ENCODE peak calls at places on chromosomes 16 and 17, in nine cellular contexts. T is mesothelial cell of epicardium, Y is natural killer cell, I is lung, F is C1 segment of cervical spinal cord, P is cardiac septum, J is neural progenitor cell, W is non-pigmented ciliary epithelial cell, K is AG20443. B is an unnamed sample.

GRCh38 chr16:23699100-23699499 is 13.9 kb downstream of the ERN2 start:
- DNase-seq in T (no peak), Y (no peak), I (peak), F (no peak), P (no peak), J (no peak), W (no peak), K (no peak), B (no peak)

GRCh38 chr17:4189280-4189679 is 46.3 kb downstream of the CYB5D2 start:
- DNase-seq in T (no peak), Y (no peak), I (no peak), F (no peak), P (no peak), J (no peak), W (no peak), K (no peak), B (no peak)

GRCh38 chr17:70366421-70366820 is 197.1 kb downstream of the KCNJ2 start:
- DNase-seq in T (no peak), Y (no peak), I (no peak), F (no peak), P (no peak), J (no peak), W (no peak), K (no peak), B (no peak)

GRCh38 chr17:42677921-42678781 is 1.4 kb upstream of the PLEKHH3 start:
- DNase-seq in T (peak), Y (peak), I (peak), F (peak), P (peak), J (peak), W (no peak), K (peak), B (peak)

GRCh38 chr16:65312795-65313194 is 190.9 kb upstream of the CDH11 start:
- DNase-seq in T (no peak), Y (no peak), I (no peak), F (no peak), P (no peak), J (no peak), W (no peak), K (peak), B (no peak)

GRCh38 chr16:23509763-23510153 is 536 bp downstream of the GGA2 start:
- DNase-seq in T (peak), Y (peak), I (no peak), F (peak), P (no peak), J (peak), W (no peak), K (no peak), B (peak)

GRCh38 chr17:68310141-68310540 is 18.8 kb downstream of the ARSG start:
- DNase-seq in T (no peak), Y (no peak), I (no peak), F (no peak), P (no peak), J (no peak), W (no peak), K (no peak), B (no peak)

GRCh38 chr17:81906476-81907218 is 4.6 kb downstream of the PCYT2 start:
- DNase-seq in T (no peak), Y (no peak), I (no peak), F (no peak), P (no peak), J (no peak), W (no peak), K (no peak), B (no peak)

GRCh38 chr16:50692999-50693781 is at the start of gene NOD2:
- DNase-seq in T (no peak), Y (no peak), I (no peak), F (no peak), P (no peak), J (peak), W (no peak), K (peak), B (peak)

GRCh38 chr16:79077391-79077790 is 523.1 kb downstream of the MAF start:
- DNase-seq in T (no peak), Y (no peak), I (no peak), F (no peak), P (no peak), J (no peak), W (no peak), K (no peak), B (no peak)

GRCh38 chr17:10316986-10317834 is 55.6 kb downstream of the MYH13 start:
- DNase-seq in T (peak), Y (peak), I (peak), F (peak), P (no peak), J (peak), W (no peak), K (peak), B (peak)

GRCh38 chr16:79573071-79573470 is 27.5 kb downstream of the MAF start:
- DNase-seq in T (no peak), Y (no peak), I (no peak), F (no peak), P (no peak), J (no peak), W (no peak), K (no peak), B (no peak)

GRCh38 chr17:69733171-69734014 is 318.9 kb downstream of the MAP2K6 start:
- DNase-seq in T (no peak), Y (no peak), I (no peak), F (no peak), P (no peak), J (no peak), W (peak), K (peak), B (peak)

GRCh38 chr17:77634710-77635109 is 323.8 kb upstream of the TNRC6C start:
- DNase-seq in T (no peak), Y (no peak), I (no peak), F (no peak), P (no peak), J (peak), W (no peak), K (no peak), B (no peak)

GRCh38 chr16:79593754-79594153 is 6.8 kb downstream of the MAF start:
- DNase-seq in T (no peak), Y (no peak), I (no peak), F (no peak), P (no peak), J (no peak), W (no peak), K (no peak), B (no peak)

GRCh38 chr17:5759501-5759925 is 175.2 kb upstream of the NLRP1 start:
- DNase-seq in T (no peak), Y (no peak), I (no peak), F (no peak), P (no peak), J (no peak), W (no peak), K (no peak), B (no peak)

GRCh38 chr16:81212830-81213465 is 25.5 kb upstream of the BCO1 start:
- DNase-seq in T (no peak), Y (no peak), I (no peak), F (no peak), P (no peak), J (peak), W (no peak), K (no peak), B (no peak)

GRCh38 chr17:83189673-83190385 is 110.4 kb downstream of the METRNL start:
- DNase-seq in T (peak), Y (no peak), I (peak), F (no peak), P (peak), J (no peak), W (no peak), K (peak), B (no peak)

GRCh38 chr16:89257281-89257731 is 39.8 kb downstream of the ZNF778 start:
- DNase-seq in T (no peak), Y (no peak), I (no peak), F (no peak), P (no peak), J (peak), W (no peak), K (peak), B (peak)

GRCh38 chr16:49439050-49439449 is 65.4 kb downstream of the C16orf78 start:
- DNase-seq in T (no peak), Y (no peak), I (no peak), F (no peak), P (no peak), J (peak), W (no peak), K (no peak), B (no peak)

GRCh38 chr17:44159519-44160210 is 10.8 kb upstream of the ASB16 start:
- DNase-seq in T (no peak), Y (no peak), I (no peak), F (no peak), P (no peak), J (no peak), W (no peak), K (no peak), B (peak)

GRCh38 chr17:59026176-59026939 is 80.3 kb downstream of the TRIM37 start:
- DNase-seq in T (no peak), Y (no peak), I (no peak), F (no peak), P (no peak), J (no peak), W (no peak), K (no peak), B (no peak)

B was measured in cardiac muscle cell.